ENCODE peak calls at places on chromosomes 16 and 17, in four cellular contexts. One of them, this sample, is unnamed.

GRCh38 chr16:31474173-31474714 is 2.3 kb downstream of the TGFB1I1 start:
- DNase-seq in GM12878: no peak
- DNase-seq in H1: no peak
- DNase-seq in K562: peak; percentile 81
- DNase-seq in this sample: no peak

GRCh38 chr17:81130385-81131288 is 34.7 kb upstream of the PVALEF start:
- DNase-seq in GM12878: no peak
- DNase-seq in H1: no peak
- DNase-seq in K562: no peak
- DNase-seq in this sample: no peak

GRCh38 chr17:78304549-78305037 is 55.3 kb downstream of the SOCS3 start:
- DNase-seq in GM12878: no peak
- DNase-seq in H1: no peak
- DNase-seq in K562: no peak
- DNase-seq in this sample: no peak

GRCh38 chr16:11254913-11255736 is 879 bp downstream of the SOCS1 start:
- DNase-seq in GM12878: no peak
- DNase-seq in H1: no peak
- DNase-seq in K562: peak; percentile 75
- DNase-seq in this sample: peak; percentile 73

GRCh38 chr16:20676867-20677266 is 20.6 kb downstream of the ACSM1 start:
- DNase-seq in GM12878: no peak
- DNase-seq in H1: no peak
- DNase-seq in K562: no peak
- DNase-seq in this sample: no peak

GRCh38 chr17:73536700-73537680 is 107.3 kb downstream of the SDK2 start:
- DNase-seq in GM12878: no peak
- DNase-seq in H1: no peak
- DNase-seq in K562: no peak
- DNase-seq in this sample: peak; percentile 85

GRCh38 chr16:81650982-81651562 is 128.0 kb upstream of the PLCG2 start:
- DNase-seq in GM12878: no peak
- DNase-seq in H1: no peak
- DNase-seq in K562: peak; percentile 71
- DNase-seq in this sample: no peak

GRCh38 chr17:80817861-80818260 is 173.8 kb upstream of the CHMP6 start:
- DNase-seq in GM12878: no peak
- DNase-seq in H1: no peak
- DNase-seq in K562: no peak
- DNase-seq in this sample: peak; percentile 35

GRCh38 chr17:70808596-70808995 is 639.3 kb downstream of the KCNJ2 start:
- DNase-seq in GM12878: no peak
- DNase-seq in H1: no peak
- DNase-seq in K562: no peak
- DNase-seq in this sample: peak; percentile 2

GRCh38 chr16:66621973-66622372 is 17.5 kb downstream of the CMTM3 start:
- DNase-seq in GM12878: no peak
- DNase-seq in H1: no peak
- DNase-seq in K562: no peak
- DNase-seq in this sample: no peak

GRCh38 chr16:21244798-21245197 is 11.3 kb downstream of the ANKS4B start:
- DNase-seq in GM12878: no peak
- DNase-seq in H1: no peak
- DNase-seq in K562: no peak
- DNase-seq in this sample: no peak

GRCh38 chr16:81491522-81492188 is 47.0 kb downstream of the CMIP start:
- DNase-seq in GM12878: no peak
- DNase-seq in H1: no peak
- DNase-seq in K562: no peak
- DNase-seq in this sample: no peak

GRCh38 chr16:89099905-89100304 is 6.3 kb downstream of the ACSF3 start:
- DNase-seq in GM12878: no peak
- DNase-seq in H1: no peak
- DNase-seq in K562: no peak
- DNase-seq in this sample: no peak

GRCh38 chr17:1460233-1460632 is 4.2 kb upstream of the CRK start:
- DNase-seq in GM12878: no peak
- DNase-seq in H1: no peak
- DNase-seq in K562: no peak
- DNase-seq in this sample: no peak

GRCh38 chr17:49896860-49897259 is 49.0 kb upstream of the TAC4 start:
- DNase-seq in GM12878: no peak
- DNase-seq in H1: no peak
- DNase-seq in K562: no peak
- DNase-seq in this sample: no peak

GRCh38 chr17:4690745-4691144 is 13.2 kb downstream of the PELP1 start:
- DNase-seq in GM12878: no peak
- DNase-seq in H1: no peak
- DNase-seq in K562: no peak
- DNase-seq in this sample: no peak

GRCh38 chr17:8445536-8445935 is 9.9 kb downstream of the NDEL1 start:
- DNase-seq in GM12878: no peak
- DNase-seq in H1: no peak
- DNase-seq in K562: no peak
- DNase-seq in this sample: no peak

GRCh38 chr17:70622382-70623260 is 453.3 kb downstream of the KCNJ2 start:
- DNase-seq in GM12878: no peak
- DNase-seq in H1: peak; percentile 21
- DNase-seq in K562: peak; percentile 43
- DNase-seq in this sample: peak; percentile 37

GRCh38 chr17:74018116-74018515 is 185.4 kb upstream of the RPL38 start:
- DNase-seq in GM12878: no peak
- DNase-seq in H1: no peak
- DNase-seq in K562: no peak
- DNase-seq in this sample: no peak

GRCh38 chr17:13885953-13886889 is 183.1 kb upstream of the COX10 start:
- DNase-seq in GM12878: no peak
- DNase-seq in H1: no peak
- DNase-seq in K562: no peak
- DNase-seq in this sample: no peak

DNA sequence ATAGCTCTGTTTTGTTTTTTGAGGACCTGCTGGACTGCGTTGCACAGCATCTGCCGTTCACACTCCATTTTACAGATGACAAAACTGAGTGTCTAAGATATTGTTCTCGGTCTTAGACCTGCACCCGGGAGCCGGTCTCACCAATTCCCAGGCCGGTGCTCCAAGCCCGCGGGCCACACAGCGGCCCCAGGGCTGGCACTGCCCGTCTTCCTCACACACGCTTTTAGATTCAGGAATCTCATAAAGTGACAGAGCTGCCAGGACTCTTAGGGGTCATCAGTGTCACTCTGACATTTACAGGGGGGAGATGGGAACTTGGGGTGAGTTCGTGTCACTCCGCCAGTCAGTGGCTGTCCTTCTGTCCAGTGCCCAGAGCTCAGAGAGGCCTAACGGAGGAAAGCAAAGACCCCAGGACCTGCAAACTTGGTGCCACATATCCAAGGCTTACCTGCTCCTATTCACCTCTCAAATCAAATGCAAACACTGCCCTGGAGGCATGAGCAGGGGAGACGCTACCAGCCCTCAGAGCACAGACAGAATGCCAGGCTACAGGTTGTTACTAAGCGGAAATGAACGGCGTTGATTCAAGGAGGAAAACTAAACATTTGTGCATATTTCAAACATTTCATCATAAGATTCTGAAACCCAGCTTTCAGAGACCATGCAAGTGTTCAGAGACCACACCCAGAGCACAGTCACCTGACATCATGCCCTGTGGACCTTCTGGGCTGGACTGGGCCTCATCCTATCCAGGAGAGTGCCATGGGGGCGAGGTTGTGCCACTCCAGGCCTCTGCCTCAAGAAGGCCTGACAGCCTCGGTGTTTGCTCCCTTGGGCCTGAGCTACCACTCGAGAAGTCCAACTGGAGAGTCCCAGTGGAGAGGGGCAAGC is 29.5 kb downstream of the TNFRSF13B start:
- DNase-seq in GM12878: no peak
- DNase-seq in H1: no peak
- DNase-seq in K562: no peak
- DNase-seq in this sample: no peak
- TF ChIP-seq NRF1 in GM12878: no peak
- TF ChIP-seq NRF1 in H1: no peak
- TF ChIP-seq NRF1 in K562: no peak
- TF ChIP-seq NRF1 in this sample: no peak

GRCh38 chr16:4316103-4316731 is 350 bp downstream of the GLIS2 start:
- DNase-seq in GM12878: no peak
- DNase-seq in H1: no peak
- DNase-seq in K562: peak; percentile 59
- DNase-seq in this sample: peak; percentile 78
- TF ChIP-seq NRF1 in GM12878: no peak
- TF ChIP-seq NRF1 in H1: no peak
- TF ChIP-seq NRF1 in K562: no peak
- TF ChIP-seq NRF1 in this sample: no peak

DNA sequence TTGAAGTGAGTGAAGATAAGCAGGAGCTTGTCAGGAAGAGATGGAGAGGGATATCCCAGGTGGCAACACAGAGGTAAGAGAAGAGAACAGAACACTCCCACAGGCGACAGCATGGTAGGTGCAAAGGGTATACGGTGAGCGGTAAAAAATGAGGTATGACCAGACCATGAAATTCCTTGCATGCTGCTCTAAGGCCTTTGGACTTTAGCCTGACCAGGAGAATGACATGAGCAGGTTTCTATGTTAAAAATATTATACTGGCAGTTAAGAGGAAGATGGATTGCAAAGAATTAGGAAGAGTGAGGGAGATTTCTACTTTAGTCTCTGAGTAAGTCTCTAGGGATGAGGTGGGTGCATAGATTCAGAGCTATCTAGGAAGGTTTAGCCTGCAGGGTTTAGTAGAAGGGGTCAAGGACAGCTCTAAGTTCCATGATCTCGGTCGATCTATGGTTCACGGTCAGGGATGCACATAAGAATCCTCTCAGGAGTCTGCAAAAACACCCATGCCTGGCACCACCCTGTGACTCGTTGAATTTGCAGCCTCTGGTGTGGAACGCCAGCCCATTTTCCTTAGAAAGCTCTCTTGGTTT is 65.7 kb downstream of the HLF start:
- DNase-seq in GM12878: no peak
- DNase-seq in H1: no peak
- DNase-seq in K562: no peak
- DNase-seq in this sample: no peak
- TF ChIP-seq NRF1 in GM12878: no peak
- TF ChIP-seq NRF1 in H1: no peak
- TF ChIP-seq NRF1 in K562: no peak
- TF ChIP-seq NRF1 in this sample: no peak

GRCh38 chr16:29146266-29146665 is 161.4 kb downstream of the LAT start:
- DNase-seq in GM12878: no peak
- DNase-seq in H1: no peak
- DNase-seq in K562: no peak
- DNase-seq in this sample: no peak
- TF ChIP-seq NRF1 in GM12878: no peak
- TF ChIP-seq NRF1 in H1: no peak
- TF ChIP-seq NRF1 in K562: no peak
- TF ChIP-seq NRF1 in this sample: no peak

GRCh38 chr17:31371511-31372097 is 19.9 kb upstream of the RAB11FIP4 start:
- DNase-seq in GM12878: no peak
- DNase-seq in H1: no peak
- DNase-seq in K562: peak; percentile 27
- DNase-seq in this sample: no peak
- TF ChIP-seq NRF1 in GM12878: no peak
- TF ChIP-seq NRF1 in H1: no peak
- TF ChIP-seq NRF1 in K562: no peak
- TF ChIP-seq NRF1 in this sample: no peak

DNA sequence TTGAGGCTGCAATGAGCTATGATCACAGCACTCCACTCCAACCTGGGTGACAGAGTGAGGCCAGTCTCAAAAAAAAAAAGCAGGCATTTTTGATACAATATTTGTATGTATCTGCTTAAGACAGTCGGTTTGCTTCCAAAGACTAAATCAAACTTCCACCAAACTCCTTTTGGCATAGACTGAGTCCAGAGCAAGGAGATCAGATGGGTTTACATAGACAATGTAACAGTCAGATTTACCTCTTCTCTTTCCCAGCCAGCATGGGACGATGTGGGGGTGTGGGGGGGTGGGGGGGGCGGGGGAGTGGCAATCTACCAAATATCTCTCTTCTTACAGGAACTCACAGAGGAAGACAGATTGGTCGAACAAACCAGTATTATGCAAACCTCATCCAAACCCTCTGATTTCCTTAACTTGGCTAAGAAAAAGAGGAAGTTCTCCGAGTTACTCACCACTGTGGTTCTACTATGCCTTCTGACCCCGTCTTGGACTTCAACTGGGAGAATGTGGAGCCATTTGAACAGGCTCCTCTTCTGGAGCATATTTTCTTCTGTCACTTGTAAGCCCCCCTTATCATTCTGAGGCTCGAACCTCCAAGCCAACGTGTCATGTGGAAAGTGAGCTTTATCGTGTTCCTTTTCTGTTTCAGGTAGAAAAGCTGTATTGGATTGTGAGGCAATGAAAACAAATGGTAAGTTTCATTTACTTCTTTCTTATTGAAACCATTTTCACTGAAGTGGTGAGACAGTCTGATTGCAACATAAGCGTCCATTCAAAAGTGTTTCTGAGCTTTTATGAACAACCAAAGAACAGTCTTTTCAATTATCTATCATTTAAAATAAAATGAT is at the start of gene MILR1:
- DNase-seq in GM12878: peak; percentile 77
- DNase-seq in H1: no peak
- DNase-seq in K562: peak; percentile 86
- DNase-seq in this sample: no peak
- TF ChIP-seq NRF1 in GM12878: no peak
- TF ChIP-seq NRF1 in H1: no peak
- TF ChIP-seq NRF1 in K562: no peak
- TF ChIP-seq NRF1 in this sample: no peak

GRCh38 chr16:73051903-73052302 is 4.0 kb upstream of the ZFHX3 start:
- DNase-seq in GM12878: no peak
- DNase-seq in H1: no peak
- DNase-seq in K562: no peak
- DNase-seq in this sample: no peak
- TF ChIP-seq NRF1 in GM12878: no peak
- TF ChIP-seq NRF1 in H1: no peak
- TF ChIP-seq NRF1 in K562: no peak
- TF ChIP-seq NRF1 in this sample: no peak